ENCODE peak calls at places on chromosomes 5 and 9, in six cellular contexts. H is ovary, F is HepG2, O is endothelial cell of umbilical vein, D is transverse colon, U is uterus. Z is an unnamed sample.

GRCh38 chr5:28301676-28302075 is 1263.3 kb upstream of the CDH9 start:
- DNase-seq in O (peak; percentile 13), H (no peak), D (no peak), F (no peak), U (no peak), Z (no peak)

GRCh38 chr5:24633705-24634325 is 11.0 kb downstream of the CDH10 start:
- DNase-seq in H (no peak), O (peak; percentile 20), U (no peak), D (no peak), F (peak; percentile 34), Z (no peak)

GRCh38 chr5:126970517-126971017 is 59.8 kb downstream of the MARCHF3 start:
- DNase-seq in D (no peak), U (no peak), H (no peak), F (no peak), O (peak; percentile 86), Z (no peak)

GRCh38 chr9:80351612-80352011 is 779.8 kb downstream of the TLE4 start:
- DNase-seq in F (no peak), H (no peak), O (no peak), D (no peak), U (no peak), Z (no peak)

GRCh38 chr5:158979749-158980521 is 119.8 kb downstream of the EBF1 start:
- DNase-seq in O (peak; percentile 86), U (peak; percentile 57), F (no peak), D (peak; percentile 8), H (peak; percentile 77), Z (peak; percentile 22)

GRCh38 chr9:136806631-136807201 is 1.0 kb upstream of the RABL6 start:
- DNase-seq in O (no peak), F (no peak), H (no peak), D (peak; percentile 4), U (no peak), Z (no peak)

GRCh38 chr9:38016375-38017120 is 52.5 kb downstream of the SHB start:
- DNase-seq in U (peak; percentile 32), O (no peak), D (no peak), F (no peak), H (no peak), Z (no peak)

GRCh38 chr5:130720355-130720754 is 444.7 kb downstream of the HINT1 start:
- DNase-seq in D (no peak), H (no peak), F (peak; percentile 39), U (no peak), O (peak; percentile 67), Z (no peak)

GRCh38 chr5:16673241-16673998 is 56.6 kb upstream of the RETREG1 start:
- DNase-seq in H (no peak), U (no peak), O (no peak), F (no peak), D (peak; percentile 53), Z (peak; percentile 34)

GRCh38 chr5:179762079-179762780 is 29.6 kb downstream of the MAML1 start:
- DNase-seq in O (no peak), H (no peak), D (peak; percentile 25), F (peak; percentile 9), U (no peak), Z (peak; percentile 14)

GRCh38 chr5:77697692-77698091 is 59.2 kb upstream of the OTP start:
- DNase-seq in H (peak; percentile 45), U (no peak), D (no peak), F (no peak), O (no peak), Z (no peak)

GRCh38 chr5:134524826-134525686 is at the start of gene JADE2:
- DNase-seq in D (peak; percentile 80), O (peak; percentile 74), U (peak; percentile 77), H (peak; percentile 85), F (peak; percentile 40), Z (peak; percentile 77)

GRCh38 chr5:35924950-35925722 is 13.3 kb downstream of the CAPSL start:
- DNase-seq in H (peak; percentile 38), F (no peak), U (peak; percentile 60), D (peak; percentile 59), O (peak; percentile 51), Z (peak; percentile 55)

GRCh38 chr5:171596391-171596878 is 177.0 kb downstream of the FGF18 start:
- DNase-seq in O (peak; percentile 98), U (peak; percentile 58), F (no peak), D (no peak), H (no peak), Z (peak; percentile 48)

GRCh38 chr9:113503613-113504230 is 40.2 kb downstream of the RGS3 start:
- DNase-seq in U (no peak), H (no peak), F (no peak), D (no peak), O (peak; percentile 97), Z (no peak)

GRCh38 chr9:130433168-130433946 is 11.4 kb upstream of the ASS1 start:
- DNase-seq in D (no peak), H (peak; percentile 59), U (peak; percentile 50), F (no peak), O (peak; percentile 43), Z (no peak)
- TF ChIP-seq CTCF in D (no peak), H (peak; percentile 45), U (peak; percentile 88), F (peak; percentile 67), O (peak; percentile 74), Z (peak; percentile 78)

GRCh38 chr5:2705861-2706260 is 45.6 kb downstream of the IRX2 start:
- DNase-seq in H (no peak), U (no peak), O (no peak), D (no peak), F (no peak), Z (no peak)
- H3K4me1 ChIP-seq in H (no peaks in the 10 kb centered on the region), U (no peaks in the 10 kb centered on the region), O (no peaks in the 10 kb centered on the region), D (no peaks in the 10 kb centered on the region), F (no peaks in the 10 kb centered on the region), Z (no peaks in the 10 kb centered on the region)

DNA sequence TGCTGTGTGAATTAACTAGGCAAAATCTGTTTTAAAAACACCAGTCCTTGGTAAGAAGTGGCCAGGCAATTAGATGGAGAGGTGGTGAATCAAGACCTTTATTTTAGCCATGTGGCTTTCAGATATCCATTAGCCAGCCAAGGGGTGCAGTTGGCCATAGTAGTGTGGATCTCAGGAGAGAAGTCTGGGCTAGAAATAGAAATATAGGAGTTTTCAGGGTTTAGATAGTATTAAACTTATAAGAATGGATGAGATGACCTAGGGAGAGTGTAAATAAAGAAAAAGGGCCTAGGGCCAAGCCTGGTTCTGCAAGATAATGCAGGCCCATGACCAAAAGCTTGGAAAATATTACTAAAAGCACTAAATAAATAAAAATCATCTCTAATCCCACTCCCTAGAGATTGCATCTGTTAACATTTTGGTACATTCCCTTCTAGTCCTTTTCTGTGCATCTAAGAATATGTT is 40.3 kb upstream of the KIF2A start:
- DNase-seq in O (no peak), H (no peak), D (no peak), U (no peak), F (no peak), Z (no peak)
- TF ChIP-seq POLR2A in O (no peak), H (no peak), D (no peak), U (no peak), F (no peak), Z (no peak)

DNA sequence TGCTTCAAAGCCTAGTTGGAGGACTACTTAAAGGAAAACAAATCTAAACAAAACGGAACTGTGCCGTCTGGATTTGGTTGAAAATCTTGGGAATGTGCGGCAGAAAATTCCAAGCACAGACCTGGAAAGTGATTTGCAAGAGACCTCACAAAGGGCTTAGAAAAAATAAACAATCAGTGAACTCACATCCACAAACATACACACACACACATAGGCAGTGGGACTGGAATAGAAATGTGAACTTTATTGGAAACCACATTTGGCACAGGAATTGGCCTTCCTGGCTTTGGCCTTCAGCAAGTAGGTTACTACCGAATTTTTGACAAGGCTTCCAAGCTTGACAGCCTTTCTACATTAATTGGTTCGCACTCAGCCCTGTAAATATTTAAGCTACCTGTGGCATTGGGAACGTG is 235.3 kb upstream of the SLC24A2 start:
- DNase-seq in U (no peak), H (no peak), D (no peak), F (no peak), O (no peak), Z (no peak)
- TF ChIP-seq CTCF in U (no peak), H (no peak), D (no peak), F (no peak), O (no peak), Z (no peak)

DNA sequence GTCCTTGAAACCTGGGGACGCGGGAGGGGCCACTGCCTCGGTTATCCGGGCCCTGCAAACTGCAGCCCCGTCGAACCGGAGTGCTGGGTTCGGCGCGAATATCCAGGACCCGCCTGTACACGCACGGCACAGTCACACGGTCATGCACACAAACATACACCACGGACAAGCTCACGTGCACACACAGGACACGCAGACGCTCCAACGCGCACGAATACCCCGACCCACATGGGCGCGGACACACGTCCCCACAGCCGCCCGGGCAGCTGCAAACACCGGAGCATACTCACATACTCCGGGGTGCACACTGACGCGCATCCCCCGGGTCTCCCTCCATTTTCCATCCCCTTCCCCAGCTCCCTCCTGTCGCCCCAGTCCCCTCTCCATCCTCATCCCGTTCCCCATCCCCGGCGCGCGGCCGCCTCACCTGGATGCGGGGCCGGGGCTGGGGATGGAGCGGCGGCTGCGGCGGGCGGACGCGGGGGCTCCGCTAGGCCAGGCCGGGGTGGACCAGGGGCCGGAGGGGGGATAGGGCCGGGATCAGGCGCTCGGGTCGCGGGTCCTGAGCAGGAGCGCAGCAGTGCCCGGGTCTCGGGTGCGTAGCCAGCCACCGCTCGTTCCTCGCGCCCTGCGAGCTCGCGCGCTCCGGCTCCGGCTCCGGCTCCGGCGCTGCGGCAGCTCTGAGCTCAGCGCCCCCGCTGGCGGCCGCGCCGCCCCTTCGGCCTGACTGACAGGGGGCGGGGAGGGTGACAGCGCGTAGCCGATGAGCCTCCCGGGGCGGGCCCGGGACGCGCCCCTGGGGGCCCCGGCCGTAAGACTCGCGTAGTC is at the start of the genes EIF4E1B and SNCB:
- DNase-seq in U (no peak), F (no peak), D (no peak), H (no peak), O (peak; percentile 49), Z (no peak)
- H3K4me1 ChIP-seq in U (peaks cover 10% of the 10 kb centered on the region), F (peaks cover 26% of the 10 kb centered on the region), D (no peaks in the 10 kb centered on the region), H (peaks cover 7% of the 10 kb centered on the region), O (no peaks in the 10 kb centered on the region), Z (no peaks in the 10 kb centered on the region)

GRCh38 chr5:1195916-1196315 is 5.5 kb upstream of the SLC6A19 start:
- DNase-seq in O (no peak), F (no peak), U (no peak), H (no peak), D (no peak), Z (no peak)

GRCh38 chr5:1195439-1195838 is 6.0 kb upstream of the SLC6A19 start:
- DNase-seq in O (no peak), H (no peak), D (no peak), F (no peak), U (no peak), Z (no peak)

GRCh38 chr5:1192971-1193590 is 8.3 kb upstream of the SLC6A19 start:
- DNase-seq in F (no peak), H (no peak), U (no peak), D (no peak), O (no peak), Z (no peak)

GRCh38 chr5:1193591-1193985 is 7.8 kb upstream of the SLC6A19 start:
- DNase-seq in D (no peak), H (no peak), U (no peak), F (no peak), O (no peak), Z (no peak)

GRCh38 chr5:1194378-1194777 is 7.0 kb upstream of the SLC6A19 start:
- DNase-seq in O (no peak), F (no peak), D (no peak), U (no peak), H (no peak), Z (no peak)
- TF ChIP-seq POLR2A in O (no peak), F (no peak), D (no peak), U (no peak), H (no peak), Z (no peak)

DNA sequence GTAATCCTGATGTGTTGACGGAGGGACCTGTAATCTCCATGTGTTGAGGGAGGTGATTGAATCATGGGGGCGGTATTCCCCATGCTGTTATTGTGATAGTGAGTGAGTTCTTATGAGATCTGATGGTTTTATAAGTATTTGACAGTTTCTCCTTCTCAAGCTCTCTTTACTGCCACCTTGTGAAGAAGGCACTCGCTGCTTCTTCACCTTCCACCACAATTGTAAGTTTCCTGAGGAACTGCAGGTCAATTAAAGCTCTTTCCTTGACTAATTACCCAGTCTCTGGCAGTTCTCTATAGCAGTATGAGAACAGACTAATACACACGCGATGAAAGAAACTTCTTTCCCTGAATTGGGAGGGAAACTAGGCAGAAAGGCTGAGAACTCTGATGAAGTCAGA is 141.1 kb upstream of the RAD23B start:
- DNase-seq in O (no peak), D (no peak), F (no peak), H (no peak), U (no peak), Z (no peak)
- TF ChIP-seq CTCF in O (no peak), D (peak; percentile 21), F (no peak), H (no peak), U (no peak), Z (peak; percentile 27)